ENCODE peak calls at places on chromosomes 1 and 21, in five cellular contexts. N is Calu3, R is prostate gland, M is HL-60, P is fibroblast of lung. W is an unnamed sample.

GRCh38 chr1:23037081-23037740 is 17.9 kb downstream of the KDM1A start:
- DNase-seq in M (no peak), N (no peak), P (peak), R (no peak), W (no peak)

GRCh38 chr1:192880191-192880590 is 71.4 kb downstream of the RGS2 start:
- DNase-seq in P (no peak), R (no peak), M (no peak), N (no peak), W (no peak)

GRCh38 chr1:19458815-19459417 is 26.4 kb downstream of the CAPZB start:
- DNase-seq in R (peak), M (no peak), N (no peak), P (no peak), W (peak)

GRCh38 chr1:66519988-66520387 is 14.0 kb upstream of the SGIP1 start:
- DNase-seq in R (no peak), M (no peak), P (no peak), N (no peak), W (no peak)

GRCh38 chr21:29130234-29130993 is at the start of gene MAP3K7CL:
- DNase-seq in N (no peak), M (no peak), P (peak), R (no peak), W (no peak)

GRCh38 chr1:44072204-44072603 is 40.9 kb upstream of the SLC6A9 start:
- DNase-seq in R (no peak), P (peak), N (no peak), M (no peak), W (no peak)

GRCh38 chr1:39335278-39335677 is 130.8 kb downstream of the MACF1 start:
- DNase-seq in R (no peak), M (no peak), P (no peak), N (no peak), W (no peak)

GRCh38 chr1:26358411-26359384 is 4.8 kb upstream of the CRYBG2 start:
- DNase-seq in N (peak), P (no peak), R (no peak), M (no peak), W (peak)

GRCh38 chr1:192929606-192930005 is 120.8 kb downstream of the RGS2 start:
- DNase-seq in N (no peak), R (no peak), M (no peak), P (no peak), W (no peak)

GRCh38 chr1:201966171-201966570 is 10.9 kb downstream of the TIMM17A start:
- DNase-seq in M (no peak), R (no peak), P (no peak), N (no peak), W (no peak)

GRCh38 chr1:156938813-156939212 is 18.4 kb downstream of the LRRC71 start:
- DNase-seq in P (no peak), R (no peak), M (no peak), N (no peak), W (no peak)

GRCh38 chr1:91273875-91274274 is 130.8 kb downstream of the HFM1 start:
- DNase-seq in M (no peak), P (peak), N (no peak), R (no peak), W (no peak)

GRCh38 chr21:34636961-34637360 is 22.0 kb upstream of the RCAN1 start:
- DNase-seq in N (no peak), M (no peak), P (no peak), R (no peak), W (no peak)

GRCh38 chr1:226624526-226624925 is 76.0 kb downstream of the STUM start:
- DNase-seq in M (no peak), R (no peak), N (no peak), P (peak), W (no peak)

GRCh38 chr1:207579436-207579799 is 65.5 kb upstream of the CR1L start:
- DNase-seq in M (no peak), R (peak), P (peak), N (peak), W (peak)

GRCh38 chr1:75423616-75424015 is 187.3 kb downstream of the SLC44A5 start:
- DNase-seq in N (no peak), P (no peak), R (no peak), M (no peak), W (no peak)

GRCh38 chr1:60672435-60672834 is 409.9 kb upstream of the NFIA start:
- DNase-seq in R (no peak), N (no peak), M (no peak), P (no peak), W (no peak)

GRCh38 chr1:231534703-231535159 is 6.3 kb downstream of the TSNAX start:
- DNase-seq in M (no peak), N (no peak), P (no peak), R (no peak), W (no peak)

GRCh38 chr1:47230692-47231313 is 1.2 kb downstream of the TAL1 start:
- DNase-seq in M (no peak), R (no peak), N (peak), P (no peak), W (no peak)

GRCh38 chr1:23533288-23534130 is 2.5 kb upstream of the E2F2 start:
- DNase-seq in N (no peak), M (no peak), R (no peak), P (no peak), W (no peak)

GRCh38 chr1:170012920-170013319 is 61.6 kb downstream of the KIFAP3 start:
- DNase-seq in N (no peak), R (no peak), P (no peak), M (no peak), W (no peak)

GRCh38 chr1:22627331-22627730 is 9.1 kb upstream of the C1QA start:
- DNase-seq in R (no peak), M (no peak), N (no peak), P (no peak), W (no peak)

GRCh38 chr1:228767636-228768344 is 32.5 kb downstream of the RHOU start:
- DNase-seq in P (no peak), M (no peak), N (no peak), R (no peak), W (no peak)

GRCh38 chr1:165707984-165708706 is 9.8 kb upstream of the ALDH9A1 start:
- DNase-seq in P (no peak), M (no peak), R (no peak), N (no peak), W (no peak)

GRCh38 chr21:45986316-45987051 is 4.9 kb downstream of the COL6A1 start:
- DNase-seq in N (no peak), M (no peak), P (no peak), R (no peak), W (no peak)

GRCh38 chr1:162612606-162613400 is 19.5 kb upstream of the DDR2 start:
- DNase-seq in N (no peak), P (peak), M (no peak), R (no peak), W (no peak)

GRCh38 chr1:42302034-42302433 is 33.0 kb downstream of the FOXJ3 start:
- DNase-seq in M (no peak), R (no peak), P (no peak), N (no peak), W (no peak)

GRCh38 chr1:94282143-94282711 is 44.8 kb upstream of the ARHGAP29 start:
- DNase-seq in P (no peak), M (no peak), N (no peak), R (no peak), W (no peak)

GRCh38 chr1:58727363-58727762 is 27.5 kb upstream of the MYSM1 start:
- DNase-seq in N (peak), M (no peak), R (peak), P (peak), W (no peak)

GRCh38 chr1:41399148-41399795 is 38.0 kb downstream of the FOXO6 start:
- DNase-seq in M (no peak), R (no peak), P (no peak), N (no peak), W (no peak)

GRCh38 chr1:101652476-101652875 is 344.2 kb downstream of the OLFM3 start:
- DNase-seq in R (no peak), N (no peak), M (no peak), P (no peak), W (no peak)

GRCh38 chr1:14940285-14940890 is 213.2 kb upstream of the TMEM51 start:
- DNase-seq in N (no peak), P (no peak), R (no peak), M (no peak), W (no peak)

GRCh38 chr1:18941221-18942141 is 15.0 kb downstream of the IFFO2 start:
- DNase-seq in N (peak), P (peak), R (peak), M (no peak), W (no peak)

GRCh38 chr1:6414881-6415280 is 4.8 kb downstream of the HES2 start:
- DNase-seq in P (no peak), N (no peak), R (no peak), M (no peak), W (no peak)

GRCh38 chr1:25099343-25099951 is 132.9 kb downstream of the SYF2 start:
- DNase-seq in N (no peak), R (no peak), M (peak), P (peak), W (no peak)

GRCh38 chr1:245154429-245155185 is at the start of gene KIF26B:
- DNase-seq in M (no peak), N (peak), R (no peak), P (peak), W (no peak)

GRCh38 chr1:168719306-168720111 is 9.5 kb downstream of the DPT start:
- DNase-seq in R (no peak), M (no peak), N (peak), P (peak), W (no peak)

GRCh38 chr1:201781447-201781846 is 47.5 kb upstream of the IPO9 start:
- DNase-seq in R (no peak), P (peak), N (no peak), M (no peak), W (no peak)

GRCh38 chr1:96845464-96845863 is 123.9 kb downstream of the PTBP2 start:
- DNase-seq in P (no peak), N (peak), R (peak), M (no peak), W (peak)

GRCh38 chr1:152487871-152488270 is 22.7 kb upstream of the LCE5A start:
- DNase-seq in P (no peak), M (no peak), N (no peak), R (no peak), W (no peak)

GRCh38 chr1:152481869-152482664 is 28.5 kb upstream of the LCE5A start:
- DNase-seq in R (no peak), N (no peak), M (no peak), P (no peak), W (no peak)

DNA sequence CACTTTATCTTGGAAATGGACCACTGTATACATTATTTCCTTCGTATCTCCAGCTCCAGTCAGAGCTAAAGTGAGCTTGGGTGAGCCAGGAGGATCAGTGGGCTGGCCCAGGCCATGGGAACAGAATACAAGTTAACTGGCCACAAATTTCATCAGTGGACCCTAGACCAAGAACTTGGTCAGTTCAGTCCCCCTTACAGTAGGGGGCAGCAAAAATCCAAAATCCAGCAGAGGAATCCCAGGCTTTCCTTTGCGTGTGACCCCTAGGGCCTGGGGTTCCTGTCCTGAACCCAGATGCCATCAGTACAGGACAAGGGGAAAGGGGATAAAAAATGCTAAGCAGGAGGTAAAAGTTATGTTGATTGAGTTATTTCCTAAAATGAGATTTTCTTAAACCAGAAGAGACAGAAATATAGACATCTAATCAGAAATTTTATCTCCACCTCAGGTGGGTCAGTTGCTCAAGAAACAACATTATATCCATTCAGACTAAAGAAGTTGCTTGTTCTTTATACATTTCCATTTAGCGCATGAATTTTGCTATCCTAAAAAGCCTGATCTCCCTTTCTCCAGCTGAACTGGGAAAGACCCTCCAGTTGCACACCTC is 24.1 kb upstream of the LCE5A start:
- DNase-seq in R (no peak), N (peak), M (no peak), P (no peak), W (no peak)
- TF ChIP-seq CTCF in R (peak), N (peak), M (peak), P (peak), W (no peak)

GRCh38 chr1:31016868-31017267 is 48.6 kb downstream of the PUM1 start:
- DNase-seq in N (no peak), P (no peak), M (no peak), R (no peak), W (no peak)
- TF ChIP-seq CTCF in N (no peak), P (no peak), M (no peak), R (no peak), W (no peak)

DNA sequence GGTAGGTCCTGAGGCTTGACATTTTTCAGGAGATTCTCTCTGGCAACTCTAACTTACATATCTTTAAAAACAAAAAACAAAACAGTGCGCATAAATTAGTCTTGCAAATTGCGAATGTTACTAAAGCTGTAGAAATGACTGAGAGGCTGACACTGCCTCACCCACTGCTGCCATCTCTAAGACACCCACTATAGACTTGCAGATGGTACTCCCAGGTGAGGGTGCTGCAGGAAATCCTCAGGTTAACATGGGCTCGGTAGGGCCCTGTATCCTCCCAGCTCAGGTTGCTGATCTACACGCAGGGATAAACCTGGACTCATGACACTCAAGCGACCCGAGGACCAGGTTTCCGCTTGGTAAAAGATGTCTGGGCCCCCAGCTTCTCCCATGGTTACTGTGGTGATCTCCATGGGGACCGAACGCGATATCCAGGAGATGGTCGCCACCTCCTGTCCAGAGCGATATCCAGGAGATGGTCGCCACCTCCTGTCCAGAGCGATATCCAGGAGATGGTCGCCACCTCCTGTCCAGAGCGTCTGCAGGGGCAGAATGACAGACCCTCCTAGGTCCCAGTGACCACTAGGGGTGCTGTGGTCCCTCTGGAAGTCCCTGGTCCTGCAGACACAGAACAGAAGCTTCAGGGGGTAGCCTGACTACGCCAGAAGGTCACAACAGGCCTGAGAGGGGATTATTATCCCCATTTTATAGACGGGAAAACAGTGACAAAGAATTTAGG is 16.1 kb upstream of the LY9 start:
- DNase-seq in P (no peak), M (no peak), N (peak), R (no peak), W (no peak)
- TF ChIP-seq CTCF in P (peak), M (peak), N (peak), R (no peak), W (peak)

GRCh38 chr1:190377294-190377693 is 100.4 kb downstream of the BRINP3 start:
- DNase-seq in R (no peak), M (no peak), P (no peak), N (no peak), W (no peak)

GRCh38 chr1:190376067-190376466 is 101.6 kb downstream of the BRINP3 start:
- DNase-seq in M (no peak), N (no peak), R (no peak), P (no peak), W (no peak)

GRCh38 chr1:190373705-190374336 is 103.8 kb downstream of the BRINP3 start:
- DNase-seq in R (no peak), P (peak), N (peak), M (no peak), W (no peak)
- TF ChIP-seq CTCF in R (no peak), P (peak), N (peak), M (peak), W (peak)

DNA sequence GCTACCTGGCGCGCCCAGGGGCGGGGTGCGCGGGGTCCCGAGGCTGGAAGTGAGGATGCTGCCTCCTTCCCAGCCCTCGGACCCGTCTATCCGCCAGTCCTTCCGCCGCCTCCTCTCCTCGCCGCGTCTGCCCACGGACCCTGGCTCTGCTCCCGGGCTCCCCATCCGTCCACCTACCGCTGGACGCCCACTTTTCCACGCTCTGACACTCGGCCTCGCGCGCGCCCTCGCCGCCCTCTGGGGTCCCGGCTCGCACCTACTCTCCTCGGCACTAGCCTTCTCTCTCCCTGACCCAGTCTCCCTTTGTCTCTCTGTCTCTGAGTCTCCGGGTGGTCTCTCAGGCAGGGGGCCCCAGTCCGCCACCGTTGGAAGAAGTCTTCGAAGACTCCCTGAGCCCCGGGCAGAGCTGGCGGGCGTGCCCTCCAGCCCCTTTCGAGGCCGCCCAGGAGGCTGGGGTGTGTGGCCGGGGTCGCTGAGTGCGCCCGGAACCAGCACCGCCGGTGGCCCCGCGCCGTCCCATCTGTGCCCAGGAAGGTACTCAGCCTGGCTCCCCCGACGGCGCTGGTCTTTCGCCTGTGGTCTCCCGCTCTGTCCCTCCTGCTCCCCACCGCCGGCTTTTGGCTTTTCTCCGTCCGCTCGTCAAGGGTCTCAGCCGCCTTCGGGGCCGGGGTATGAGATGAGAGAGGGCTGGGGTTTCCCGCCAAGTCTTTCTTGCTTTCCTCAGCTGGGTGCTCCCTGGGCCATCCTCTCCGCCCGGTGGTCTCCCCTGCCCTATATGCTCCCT is 610 bp downstream of the DRAXIN start:
- DNase-seq in M (no peak), P (no peak), N (no peak), R (no peak), W (no peak)
- TF ChIP-seq CTCF in M (no peak), P (no peak), N (no peak), R (no peak), W (no peak)

DNA sequence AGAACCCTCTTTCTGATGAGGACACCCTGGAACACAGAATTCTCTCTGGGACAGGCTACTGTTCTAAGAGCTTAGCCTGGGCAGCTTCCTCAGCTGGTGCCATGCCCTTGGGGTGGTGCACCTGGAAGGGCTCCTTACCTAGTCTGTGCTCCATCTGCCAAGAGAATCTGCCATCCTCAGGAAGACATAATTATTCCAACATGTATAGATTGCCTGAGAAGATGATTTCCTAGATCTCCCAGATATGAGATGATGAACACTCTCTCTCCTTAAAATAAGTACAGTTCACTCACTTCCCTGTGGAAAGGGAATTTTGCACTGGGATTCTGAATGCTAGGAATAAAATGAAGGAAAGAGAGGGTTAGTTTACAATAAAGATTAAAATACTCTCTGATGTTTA is 87.6 kb downstream of the NENF start:
- DNase-seq in P (no peak), R (no peak), M (no peak), N (no peak), W (no peak)
- TF ChIP-seq CTCF in P (no peak), R (no peak), M (no peak), N (no peak), W (no peak)

GRCh38 chr1:103109291-103109920 is 1.1 kb upstream of the COL11A1 start:
- DNase-seq in M (no peak), R (no peak), N (no peak), P (peak), W (no peak)

GRCh38 chr1:103108525-103109150 is 316 bp upstream of the COL11A1 start:
- DNase-seq in R (no peak), P (peak), M (no peak), N (no peak), W (no peak)

GRCh38 chr1:103106426-103107321 is 1.6 kb downstream of the COL11A1 start:
- DNase-seq in N (peak), M (no peak), R (peak), P (peak), W (no peak)

GRCh38 chr1:103110701-103111100 is 2.4 kb upstream of the COL11A1 start:
- DNase-seq in P (peak), M (no peak), N (no peak), R (no peak), W (no peak)

GRCh38 chr1:103107696-103108524 is at the start of gene COL11A1:
- DNase-seq in N (no peak), P (peak), M (no peak), R (no peak), W (no peak)
- TF ChIP-seq CTCF in N (no peak), P (no peak), M (no peak), R (no peak), W (no peak)

GRCh38 chr21:44337941-44338895 is 972 bp downstream of the CFAP410 start:
- DNase-seq in M (no peak), R (peak), P (peak), N (peak), W (peak)
- TF ChIP-seq CTCF in M (no peak), R (peak), P (peak), N (no peak), W (peak)

W was measured in stomach.